ENCODE peak calls at places on chromosomes 7 and 10, in six cellular contexts. B is osteocyte, I is lower leg skin, P is esophagus squamous epithelium, R is pancreas, U is AG09309. D is an unnamed sample.

GRCh38 chr10:117170244-117170643 is 27.0 kb upstream of the KCNK18 start:
- DNase-seq in B (no peak), I (no peak), P (no peak), R (no peak), U (no peak), D (no peak)

GRCh38 chr10:89367529-89367928 is 10.3 kb upstream of the IFIT1B start:
- DNase-seq in B (no peak), I (no peak), P (no peak), R (no peak), U (no peak), D (no peak)

GRCh38 chr10:132200344-132201110 is 13.8 kb downstream of the DPYSL4 start:
- DNase-seq in B (no peak), I (no peak), P (no peak), R (no peak), U (no peak), D (no peak)

GRCh38 chr7:27118580-27118979 is 12.0 kb downstream of the HOXA4 start:
- DNase-seq in B (no peak), I (no peak), P (no peak), R (no peak), U (no peak), D (no peak)

GRCh38 chr10:121313119-121313858 is 285.0 kb downstream of the FGFR2 start:
- DNase-seq in B (no peak), I (peak), P (no peak), R (no peak), U (no peak), D (no peak)

GRCh38 chr10:35420044-35420443 is 83.7 kb downstream of the CCNY start:
- DNase-seq in B (no peak), I (no peak), P (no peak), R (no peak), U (no peak), D (no peak)

GRCh38 chr10:96324447-96324846 is 20.2 kb downstream of the DNTT start:
- DNase-seq in B (no peak), I (no peak), P (no peak), R (no peak), U (no peak), D (no peak)

GRCh38 chr10:84424731-84425165 is 96.4 kb downstream of the CCSER2 start:
- DNase-seq in B (peak), I (peak), P (no peak), R (peak), U (peak), D (peak)

GRCh38 chr10:33129987-33130386 is 172.0 kb upstream of the ITGB1 start:
- DNase-seq in B (no peak), I (no peak), P (no peak), R (peak), U (peak), D (no peak)

GRCh38 chr10:17474595-17474994 is 20.2 kb upstream of the ST8SIA6 start:
- DNase-seq in B (no peak), I (no peak), P (no peak), R (no peak), U (no peak), D (no peak)
- TF ChIP-seq CTCF in B (peak), I (no peak), P (no peak), R (no peak), U (no peak), D (no peak)

DNA sequence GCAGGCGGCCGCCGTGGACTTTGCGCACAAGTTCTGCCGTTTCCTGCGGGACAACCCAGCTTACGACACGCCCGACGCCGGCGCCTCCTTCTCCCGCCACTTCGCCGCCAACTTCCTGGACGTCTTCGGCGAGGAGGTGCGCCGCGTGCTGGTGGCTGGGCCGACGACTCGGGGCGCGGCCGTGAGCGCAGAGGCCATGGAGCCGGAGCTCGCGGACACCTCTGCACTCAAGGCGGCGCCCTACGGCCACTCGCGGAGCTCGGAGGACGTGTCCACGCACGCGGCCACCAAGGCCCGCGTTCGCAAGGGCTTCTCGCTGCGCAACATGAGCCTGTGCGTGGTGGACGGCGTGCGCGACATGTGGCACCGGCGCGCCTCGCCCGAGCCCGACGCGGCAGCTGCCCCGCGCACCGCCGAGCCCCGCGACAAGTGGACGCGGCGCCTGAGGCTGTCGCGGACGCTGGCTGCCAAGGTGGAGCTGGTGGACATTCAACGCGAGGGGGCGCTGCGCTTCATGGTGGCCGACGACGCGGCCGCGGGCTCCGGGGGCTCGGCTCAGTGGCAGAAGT is 14.1 kb downstream of the SH2B2 start:
- DNase-seq in B (no peak), I (no peak), P (no peak), R (no peak), U (no peak), D (no peak)
- TF ChIP-seq CTCF in B (no peak), I (no peak), P (no peak), R (no peak), U (no peak), D (no peak)

GRCh38 chr7:2523461-2523905 is 3.9 kb downstream of the LFNG start:
- DNase-seq in B (no peak), I (no peak), P (no peak), R (peak), U (no peak), D (no peak)

GRCh38 chr7:2520808-2521146 is 1.2 kb downstream of the LFNG start:
- DNase-seq in B (no peak), I (no peak), P (no peak), R (peak), U (no peak), D (no peak)

GRCh38 chr7:2522780-2523433 is 3.3 kb downstream of the LFNG start:
- DNase-seq in B (no peak), I (no peak), P (no peak), R (peak), U (no peak), D (no peak)

GRCh38 chr7:2521341-2521745 is 1.8 kb downstream of the LFNG start:
- DNase-seq in B (no peak), I (no peak), P (no peak), R (no peak), U (no peak), D (no peak)

DNA sequence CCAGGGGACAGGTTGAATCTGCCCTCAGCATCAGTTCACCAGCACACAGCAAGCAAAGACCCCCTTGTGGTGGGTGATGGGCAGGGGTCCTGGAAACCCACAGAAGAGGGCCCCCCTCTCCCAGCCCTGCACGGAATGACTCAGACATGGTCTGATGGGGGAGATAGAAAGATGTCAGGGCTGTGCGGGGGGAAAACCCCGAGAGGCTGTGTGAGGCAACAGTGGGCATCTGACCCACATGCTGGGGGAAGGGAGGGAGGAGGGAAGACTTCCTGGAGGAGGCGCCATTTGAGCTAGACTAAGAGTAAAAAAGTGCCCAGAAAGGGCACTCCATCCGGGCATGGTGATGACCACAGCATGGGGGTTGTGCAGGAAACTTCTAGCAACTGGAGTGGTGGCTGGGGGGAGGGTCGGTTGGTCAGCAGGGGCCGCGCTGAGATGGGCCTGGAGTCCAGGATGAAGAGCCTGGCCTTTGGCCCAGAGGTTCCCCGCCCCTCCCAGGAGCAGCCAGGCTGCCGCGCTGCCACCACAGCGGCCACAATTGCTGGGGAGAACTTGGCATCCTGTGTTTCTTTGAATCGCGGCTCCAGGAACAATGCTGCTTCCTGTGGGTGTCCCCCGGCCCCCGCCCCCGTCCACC is 2.5 kb downstream of the LFNG start:
- DNase-seq in B (no peak), I (no peak), P (no peak), R (peak), U (no peak), D (no peak)
- TF ChIP-seq CTCF in B (no peak), I (no peak), P (no peak), R (no peak), U (no peak), D (no peak)

GRCh38 chr10:60733189-60733815 is 45.0 kb upstream of the CDK1 start:
- DNase-seq in B (peak), I (no peak), P (no peak), R (peak), U (no peak), D (no peak)
- TF ChIP-seq CTCF in B (peak), I (no peak), P (peak), R (peak), U (no peak), D (peak)

DNA sequence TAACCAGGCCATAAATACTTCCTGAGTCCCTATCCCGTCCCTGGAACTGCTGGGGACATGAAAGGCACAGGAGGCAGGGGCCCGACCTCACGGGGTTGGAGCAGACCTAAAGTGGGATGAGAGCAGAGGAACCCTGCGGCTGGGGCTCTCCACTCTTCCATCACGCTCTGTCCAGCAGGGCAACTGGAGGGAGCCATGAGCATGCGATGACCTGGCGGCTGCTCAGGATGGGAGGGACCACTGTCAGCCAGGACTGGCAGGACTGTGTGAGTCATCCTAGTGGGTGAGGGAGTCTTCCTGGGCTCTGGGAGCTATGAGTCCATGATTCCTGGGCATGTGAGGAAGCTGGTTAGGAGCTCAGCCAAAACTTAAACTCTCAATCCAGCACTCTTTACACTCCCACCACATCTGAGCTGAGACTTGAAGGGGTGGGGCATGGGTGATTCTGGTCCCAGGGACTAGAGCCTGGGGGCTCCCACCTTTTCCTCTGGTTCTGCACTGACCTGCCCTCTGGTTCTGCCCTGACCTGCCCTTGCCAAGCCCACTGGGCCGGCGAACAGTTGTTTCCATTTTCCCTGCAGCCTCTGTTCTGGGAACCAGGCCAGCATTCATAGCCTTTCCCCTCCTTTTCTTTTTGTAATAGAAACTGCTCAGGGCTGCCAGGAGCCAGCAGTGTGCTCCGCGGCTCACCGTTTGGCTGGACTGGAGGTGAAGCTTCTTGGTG is 47.1 kb downstream of the SYPL1 start:
- DNase-seq in B (peak), I (peak), P (no peak), R (peak), U (peak), D (peak)
- TF ChIP-seq CTCF in B (no peak), I (no peak), P (peak), R (no peak), U (peak), D (peak)

DNA sequence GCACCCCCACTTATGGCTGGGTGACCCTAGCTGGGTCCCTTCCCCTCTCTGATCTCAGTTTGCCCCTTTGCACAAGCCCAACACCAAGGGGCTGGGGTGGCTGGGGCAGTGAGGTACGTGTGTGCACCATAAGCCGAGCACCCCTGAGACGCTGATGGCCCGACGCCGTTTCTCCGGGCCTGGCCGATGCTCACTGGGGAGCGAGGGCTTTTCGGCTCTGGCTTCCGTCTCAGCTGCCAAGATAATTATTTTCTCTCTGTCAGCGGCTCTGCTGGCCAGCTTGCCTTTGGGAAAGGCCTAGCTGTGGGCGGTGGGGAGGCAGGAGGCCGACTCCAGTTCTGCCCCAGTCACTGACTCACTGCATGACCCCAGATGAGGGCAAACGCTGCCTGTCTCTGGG is 91.0 kb downstream of the ZMIZ1 start:
- DNase-seq in B (no peak), I (no peak), P (no peak), R (no peak), U (no peak), D (peak)
- TF ChIP-seq CTCF in B (no peak), I (no peak), P (no peak), R (no peak), U (no peak), D (no peak)

D was measured in thoracic aorta.